ENCODE peak calls at places on chromosome 15, in eight cellular contexts. One of them, this sample, is unnamed. For H3K27me3 and H3K4me1, the result is how much of the 10 kb centered on the place peaks cover.

GRCh38 chr15:31197497-31198414 is 96.2 kb upstream of the TRPM1 start:
- DNase-seq in thyroid gland: peak
- DNase-seq in cardiac muscle cell: peak
- DNase-seq in GM23338: peak
- DNase-seq in neuronal stem cell: peak
- DNase-seq in spleen: peak
- DNase-seq in GM23248: peak
- DNase-seq in stomach: peak
- DNase-seq in this sample: peak

GRCh38 chr15:52509500-52510244 is 19.0 kb downstream of the MYO5A start:
- DNase-seq in thyroid gland: no peak
- DNase-seq in cardiac muscle cell: no peak
- DNase-seq in GM23338: no peak
- DNase-seq in neuronal stem cell: no peak
- DNase-seq in spleen: no peak
- DNase-seq in GM23248: no peak
- DNase-seq in stomach: no peak
- DNase-seq in this sample: no peak

GRCh38 chr15:63764124-63764827 is 69.5 kb downstream of the HERC1 start:
- DNase-seq in thyroid gland: no peak
- DNase-seq in cardiac muscle cell: no peak
- DNase-seq in GM23338: peak
- DNase-seq in neuronal stem cell: no peak
- DNase-seq in spleen: no peak
- DNase-seq in GM23248: no peak
- DNase-seq in stomach: no peak
- DNase-seq in this sample: no peak

GRCh38 chr15:97718509-97718908 is 242.0 kb upstream of the ARRDC4 start:
- DNase-seq in thyroid gland: no peak
- DNase-seq in cardiac muscle cell: no peak
- DNase-seq in GM23338: no peak
- DNase-seq in neuronal stem cell: no peak
- DNase-seq in spleen: no peak
- DNase-seq in GM23248: no peak
- DNase-seq in stomach: no peak
- DNase-seq in this sample: no peak

GRCh38 chr15:29821416-29822099 is 710 bp downstream of the TJP1 start:
- DNase-seq in thyroid gland: peak
- DNase-seq in cardiac muscle cell: peak
- DNase-seq in GM23338: peak
- DNase-seq in neuronal stem cell: peak
- DNase-seq in spleen: no peak
- DNase-seq in GM23248: peak
- DNase-seq in stomach: peak
- DNase-seq in this sample: peak

GRCh38 chr15:63945838-63946298 is 100.4 kb downstream of the DAPK2 start:
- DNase-seq in thyroid gland: peak
- DNase-seq in cardiac muscle cell: no peak
- DNase-seq in GM23338: peak
- DNase-seq in neuronal stem cell: no peak
- DNase-seq in spleen: no peak
- DNase-seq in GM23248: no peak
- DNase-seq in stomach: peak
- DNase-seq in this sample: no peak

GRCh38 chr15:84595660-84596059 is 5.1 kb upstream of the ZSCAN2 start:
- DNase-seq in thyroid gland: no peak
- DNase-seq in cardiac muscle cell: no peak
- DNase-seq in GM23338: no peak
- DNase-seq in neuronal stem cell: no peak
- DNase-seq in spleen: no peak
- DNase-seq in GM23248: no peak
- DNase-seq in stomach: no peak
- DNase-seq in this sample: peak

GRCh38 chr15:101459579-101460300 is 29.8 kb downstream of the PCSK6 start:
- DNase-seq in thyroid gland: no peak
- DNase-seq in cardiac muscle cell: no peak
- DNase-seq in GM23338: no peak
- DNase-seq in neuronal stem cell: no peak
- DNase-seq in spleen: no peak
- DNase-seq in GM23248: no peak
- DNase-seq in stomach: no peak
- DNase-seq in this sample: no peak

GRCh38 chr15:73190189-73190601 is 137.9 kb downstream of the NEO1 start:
- DNase-seq in thyroid gland: no peak
- DNase-seq in cardiac muscle cell: no peak
- DNase-seq in GM23338: no peak
- DNase-seq in neuronal stem cell: no peak
- DNase-seq in spleen: no peak
- DNase-seq in GM23248: peak
- DNase-seq in stomach: no peak
- DNase-seq in this sample: no peak

GRCh38 chr15:35713733-35714132 is 167.8 kb upstream of the DPH6 start:
- DNase-seq in thyroid gland: no peak
- DNase-seq in cardiac muscle cell: no peak
- DNase-seq in GM23338: no peak
- DNase-seq in neuronal stem cell: no peak
- DNase-seq in spleen: no peak
- DNase-seq in GM23248: peak
- DNase-seq in stomach: no peak
- DNase-seq in this sample: no peak

GRCh38 chr15:68372291-68372811 is 59.6 kb downstream of the ITGA11 start:
- DNase-seq in thyroid gland: peak
- DNase-seq in cardiac muscle cell: peak
- DNase-seq in GM23338: peak
- DNase-seq in neuronal stem cell: no peak
- DNase-seq in spleen: no peak
- DNase-seq in GM23248: peak
- DNase-seq in stomach: no peak
- DNase-seq in this sample: no peak

GRCh38 chr15:38054488-38054887 is 120.0 kb downstream of the TMCO5A start:
- DNase-seq in thyroid gland: no peak
- DNase-seq in cardiac muscle cell: no peak
- DNase-seq in GM23338: no peak
- DNase-seq in neuronal stem cell: no peak
- DNase-seq in spleen: no peak
- DNase-seq in GM23248: peak
- DNase-seq in stomach: no peak
- DNase-seq in this sample: no peak

GRCh38 chr15:22229971-22230815 is 149.9 kb downstream of the OR4M2 start:
- DNase-seq in thyroid gland: no peak
- DNase-seq in cardiac muscle cell: no peak
- DNase-seq in GM23338: no peak
- DNase-seq in neuronal stem cell: no peak
- DNase-seq in spleen: peak
- DNase-seq in GM23248: no peak
- DNase-seq in stomach: no peak
- DNase-seq in this sample: no peak

GRCh38 chr15:94125698-94126097 is 105.7 kb upstream of the MCTP2 start:
- DNase-seq in thyroid gland: no peak
- DNase-seq in cardiac muscle cell: no peak
- DNase-seq in GM23338: no peak
- DNase-seq in neuronal stem cell: no peak
- DNase-seq in spleen: no peak
- DNase-seq in GM23248: no peak
- DNase-seq in stomach: no peak
- DNase-seq in this sample: no peak

GRCh38 chr15:68999091-68999490 is 15.4 kb upstream of the NOX5 start:
- DNase-seq in thyroid gland: no peak
- DNase-seq in cardiac muscle cell: no peak
- DNase-seq in GM23338: no peak
- DNase-seq in neuronal stem cell: no peak
- DNase-seq in spleen: no peak
- DNase-seq in GM23248: no peak
- DNase-seq in stomach: no peak
- DNase-seq in this sample: no peak

GRCh38 chr15:92818658-92819311 is 81.3 kb upstream of the CHD2 start:
- DNase-seq in thyroid gland: no peak
- DNase-seq in cardiac muscle cell: no peak
- DNase-seq in GM23338: no peak
- DNase-seq in neuronal stem cell: no peak
- DNase-seq in spleen: no peak
- DNase-seq in GM23248: no peak
- DNase-seq in stomach: no peak
- DNase-seq in this sample: no peak

GRCh38 chr15:47337836-47338235 is 379.5 kb upstream of the SEMA6D start:
- DNase-seq in thyroid gland: no peak
- DNase-seq in cardiac muscle cell: no peak
- DNase-seq in GM23338: no peak
- DNase-seq in neuronal stem cell: no peak
- DNase-seq in spleen: no peak
- DNase-seq in GM23248: no peak
- DNase-seq in stomach: no peak
- DNase-seq in this sample: no peak

GRCh38 chr15:80744411-80744810 is 34.8 kb upstream of the CEMIP start:
- DNase-seq in thyroid gland: no peak
- DNase-seq in cardiac muscle cell: no peak
- DNase-seq in GM23338: peak
- DNase-seq in neuronal stem cell: no peak
- DNase-seq in spleen: no peak
- DNase-seq in GM23248: no peak
- DNase-seq in stomach: no peak
- DNase-seq in this sample: no peak

GRCh38 chr15:42800731-42801474 is 64.0 kb upstream of the CDAN1 start:
- DNase-seq in thyroid gland: no peak
- DNase-seq in cardiac muscle cell: peak
- DNase-seq in GM23338: peak
- DNase-seq in neuronal stem cell: no peak
- DNase-seq in spleen: no peak
- DNase-seq in GM23248: no peak
- DNase-seq in stomach: no peak
- DNase-seq in this sample: peak

GRCh38 chr15:101388046-101388445 is 93.0 kb upstream of the SNRPA1 start:
- DNase-seq in thyroid gland: no peak
- DNase-seq in cardiac muscle cell: no peak
- DNase-seq in GM23338: no peak
- DNase-seq in neuronal stem cell: no peak
- DNase-seq in spleen: no peak
- DNase-seq in GM23248: no peak
- DNase-seq in stomach: no peak
- DNase-seq in this sample: no peak

GRCh38 chr15:55279746-55280351 is 9.8 kb downstream of the RAB27A start:
- DNase-seq in thyroid gland: no peak
- DNase-seq in cardiac muscle cell: no peak
- DNase-seq in GM23338: no peak
- DNase-seq in neuronal stem cell: no peak
- DNase-seq in spleen: no peak
- DNase-seq in GM23248: peak
- DNase-seq in stomach: no peak
- DNase-seq in this sample: peak

GRCh38 chr15:100078511-100079220 is 263.1 kb downstream of the ADAMTS17 start:
- DNase-seq in thyroid gland: no peak
- DNase-seq in cardiac muscle cell: no peak
- DNase-seq in GM23338: no peak
- DNase-seq in neuronal stem cell: no peak
- DNase-seq in spleen: no peak
- DNase-seq in GM23248: no peak
- DNase-seq in stomach: no peak
- DNase-seq in this sample: no peak
- H3K27me3 ChIP-seq in thyroid gland: under half
- H3K27me3 ChIP-seq in cardiac muscle cell: under half
- H3K27me3 ChIP-seq in GM23338: under half
- H3K27me3 ChIP-seq in neuronal stem cell: under half
- H3K27me3 ChIP-seq in spleen: under half
- H3K27me3 ChIP-seq in GM23248: under half
- H3K27me3 ChIP-seq in stomach: under half
- H3K27me3 ChIP-seq in this sample: under half

GRCh38 chr15:67133738-67134576 is 68.6 kb downstream of the SMAD3 start:
- DNase-seq in thyroid gland: peak
- DNase-seq in cardiac muscle cell: peak
- DNase-seq in GM23338: peak
- DNase-seq in neuronal stem cell: peak
- DNase-seq in spleen: no peak
- DNase-seq in GM23248: peak
- DNase-seq in stomach: no peak
- DNase-seq in this sample: no peak
- H3K4me1 ChIP-seq in thyroid gland: half or more
- H3K4me1 ChIP-seq in cardiac muscle cell: half or more
- H3K4me1 ChIP-seq in GM23338: under half
- H3K4me1 ChIP-seq in neuronal stem cell: under half
- H3K4me1 ChIP-seq in spleen: half or more
- H3K4me1 ChIP-seq in GM23248: half or more
- H3K4me1 ChIP-seq in stomach: half or more
- H3K4me1 ChIP-seq in this sample: half or more

DNA sequence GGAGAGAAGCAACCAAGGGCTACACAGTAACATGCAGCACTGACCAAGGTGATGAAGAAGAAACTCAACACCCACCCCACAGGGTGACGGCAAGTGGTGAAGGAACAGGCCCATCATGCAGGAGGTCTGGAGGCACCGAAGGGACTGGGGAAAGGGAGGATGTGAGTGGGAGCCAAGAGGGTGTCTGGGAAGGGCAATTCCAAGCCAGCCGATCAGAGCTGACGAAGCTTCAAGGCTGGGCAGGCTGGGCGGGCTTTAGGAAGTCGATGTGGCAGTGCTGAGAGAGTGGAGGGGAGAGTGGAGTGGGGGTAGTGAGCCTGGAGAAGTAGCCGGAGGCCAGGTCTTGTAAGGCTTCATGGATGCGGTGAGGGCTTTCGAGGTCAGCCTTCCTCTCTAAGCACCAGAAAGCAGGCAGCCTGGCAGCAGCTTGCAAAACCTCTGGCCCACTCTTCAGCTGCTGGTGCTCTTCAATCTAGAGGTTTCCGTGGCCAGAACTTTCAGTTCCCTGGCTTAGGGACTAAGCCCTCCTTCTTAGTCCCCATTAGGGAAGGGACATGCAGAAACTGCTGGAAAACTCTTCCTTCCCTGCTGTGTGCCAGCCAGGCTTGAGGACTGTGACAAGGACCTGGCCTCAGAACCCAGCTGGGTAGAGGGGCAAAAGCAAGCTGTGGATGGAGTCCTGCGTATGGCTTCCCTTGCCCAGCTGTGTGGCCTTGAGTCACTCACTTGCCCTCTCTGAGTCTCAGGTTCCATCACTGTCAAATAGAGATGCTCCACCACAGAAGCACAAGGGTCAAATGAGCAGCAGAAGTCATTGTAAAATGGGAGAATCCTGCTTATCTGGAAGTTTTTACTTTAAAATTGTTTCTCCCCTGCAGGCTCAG is 72.1 kb downstream of the TLE3 start:
- DNase-seq in thyroid gland: peak
- DNase-seq in cardiac muscle cell: no peak
- DNase-seq in GM23338: no peak
- DNase-seq in neuronal stem cell: no peak
- DNase-seq in spleen: peak
- DNase-seq in GM23248: peak
- DNase-seq in stomach: no peak
- DNase-seq in this sample: no peak
- H3K27me3 ChIP-seq in thyroid gland: under half
- H3K27me3 ChIP-seq in cardiac muscle cell: under half
- H3K27me3 ChIP-seq in GM23338: under half
- H3K27me3 ChIP-seq in neuronal stem cell: under half
- H3K27me3 ChIP-seq in spleen: under half
- H3K27me3 ChIP-seq in GM23248: under half
- H3K27me3 ChIP-seq in stomach: under half
- H3K27me3 ChIP-seq in this sample: under half

DNA sequence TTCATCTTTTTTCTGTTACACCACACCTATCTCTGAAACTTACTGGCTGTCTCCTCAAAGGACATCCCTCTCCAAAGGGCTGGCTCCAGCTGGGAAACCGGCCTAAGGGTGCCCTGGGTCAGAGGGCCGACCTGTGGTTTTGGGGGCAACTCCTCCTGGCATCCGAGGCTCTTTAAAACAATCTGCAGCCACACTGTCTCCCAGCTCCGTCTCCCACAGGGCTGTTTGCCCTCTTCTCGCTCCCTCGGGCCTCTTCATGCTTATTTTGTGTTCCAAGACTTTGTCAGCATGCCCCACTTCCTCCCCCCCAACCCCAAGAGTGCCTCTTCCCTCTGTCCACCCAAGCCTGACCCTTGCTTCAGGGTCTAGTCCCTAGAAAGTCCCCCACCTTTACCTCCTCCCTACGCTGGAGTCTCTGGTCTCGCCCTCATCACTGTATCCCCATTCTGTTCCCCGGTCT is 1.3 kb upstream of the CSK start:
- DNase-seq in thyroid gland: no peak
- DNase-seq in cardiac muscle cell: no peak
- DNase-seq in GM23338: no peak
- DNase-seq in neuronal stem cell: no peak
- DNase-seq in spleen: peak
- DNase-seq in GM23248: no peak
- DNase-seq in stomach: no peak
- DNase-seq in this sample: no peak
- H3K4me1 ChIP-seq in thyroid gland: half or more
- H3K4me1 ChIP-seq in cardiac muscle cell: under half
- H3K4me1 ChIP-seq in GM23338: under half
- H3K4me1 ChIP-seq in neuronal stem cell: under half
- H3K4me1 ChIP-seq in spleen: half or more
- H3K4me1 ChIP-seq in GM23248: under half
- H3K4me1 ChIP-seq in stomach: half or more
- H3K4me1 ChIP-seq in this sample: under half

This sample was measured in body of pancreas.